ENCODE peak calls at places on chromosomes 16 and 17, in four cellular contexts. U is H1, A is K562, W is HepG2. E is an unnamed sample.
A peak's percentile ranks its signal among the peaks of the same experiment; 100 is the strongest.

GRCh38 chr17:42200702-42201101 is 6.4 kb upstream of the GHDC start:
- DNase-seq in A (no peak), W (no peak), U (no peak), E (no peak)

GRCh38 chr17:40864661-40865380 is 2.2 kb downstream of the KRT12 start:
- DNase-seq in W (peak; percentile 20), U (no peak), A (no peak), E (no peak)

GRCh38 chr16:63890072-63890471 is 1231.8 kb downstream of the CDH11 start:
- DNase-seq in U (no peak), W (no peak), A (no peak), E (no peak)

GRCh38 chr17:82696916-82697807 is 1.3 kb downstream of the RAB40B start:
- DNase-seq in A (no peak), U (no peak), W (no peak), E (no peak)

GRCh38 chr17:50533720-50534148 is 1.2 kb downstream of the EPN3 start:
- DNase-seq in A (no peak), W (no peak), U (no peak), E (no peak)

GRCh38 chr17:79141578-79142338 is 67.1 kb downstream of the ENGASE start:
- DNase-seq in A (no peak), U (no peak), W (no peak), E (no peak)

GRCh38 chr16:56606071-56606687 is 2.2 kb upstream of the MT2A start:
- DNase-seq in A (no peak), W (no peak), U (no peak), E (no peak)

GRCh38 chr16:80460004-80460403 is 80.8 kb upstream of the DYNLRB2 start:
- DNase-seq in U (no peak), A (no peak), W (no peak), E (no peak)

GRCh38 chr17:80124351-80124981 is 22.5 kb downstream of the EIF4A3 start:
- DNase-seq in A (no peak), U (peak; percentile 51), W (peak; percentile 75), E (no peak)

GRCh38 chr17:9824094-9824493 is 1.6 kb upstream of the GLP2R start:
- DNase-seq in U (no peak), W (no peak), A (peak; percentile 11), E (no peak)

GRCh38 chr16:49788936-49789335 is 67.0 kb downstream of the ZNF423 start:
- DNase-seq in A (no peak), U (no peak), W (no peak), E (no peak)

GRCh38 chr16:47732122-47732805 is 271.1 kb downstream of the PHKB start:
- DNase-seq in W (no peak), U (peak; percentile 13), A (no peak), E (no peak)

GRCh38 chr17:9905078-9905415 is at the start of gene RCVRN:
- DNase-seq in A (no peak), W (no peak), U (no peak), E (no peak)

GRCh38 chr16:80997139-80997798 is 9.4 kb downstream of the CMC2 start:
- DNase-seq in W (peak; percentile 83), A (no peak), U (no peak), E (peak; percentile 66)

GRCh38 chr16:48133455-48134226 is 22.2 kb downstream of the ABCC12 start:
- DNase-seq in A (no peak), U (no peak), W (no peak), E (no peak)

GRCh38 chr17:4332296-4332970 is 34.0 kb downstream of the UBE2G1 start:
- DNase-seq in U (no peak), A (no peak), W (no peak), E (no peak)

GRCh38 chr17:416293-417206 is 63.9 kb upstream of the RPH3AL start:
- DNase-seq in U (no peak), A (no peak), W (no peak), E (peak; percentile 85)

GRCh38 chr17:74437702-74438101 is 5.8 kb downstream of the GPRC5C start:
- DNase-seq in W (no peak), U (no peak), A (peak; percentile 62), E (no peak)

GRCh38 chr17:17412331-17412730 is 64.5 kb upstream of the MED9 start:
- DNase-seq in W (no peak), A (no peak), U (no peak), E (no peak)

GRCh38 chr17:63434951-63435571 is 11.0 kb downstream of the CYB561 start:
- DNase-seq in W (no peak), A (no peak), U (no peak), E (no peak)

GRCh38 chr16:57277586-57277985 is 6.9 kb downstream of the PLLP start:
- DNase-seq in U (no peak), W (no peak), A (no peak), E (no peak)

GRCh38 chr17:75634376-75634740 is 1.1 kb downstream of the SMIM5 start:
- DNase-seq in A (no peak), W (no peak), U (no peak), E (no peak)
- TF ChIP-seq ZNF274 in A (no peak), W (no peak), U (no peak), E (no peak)

DNA sequence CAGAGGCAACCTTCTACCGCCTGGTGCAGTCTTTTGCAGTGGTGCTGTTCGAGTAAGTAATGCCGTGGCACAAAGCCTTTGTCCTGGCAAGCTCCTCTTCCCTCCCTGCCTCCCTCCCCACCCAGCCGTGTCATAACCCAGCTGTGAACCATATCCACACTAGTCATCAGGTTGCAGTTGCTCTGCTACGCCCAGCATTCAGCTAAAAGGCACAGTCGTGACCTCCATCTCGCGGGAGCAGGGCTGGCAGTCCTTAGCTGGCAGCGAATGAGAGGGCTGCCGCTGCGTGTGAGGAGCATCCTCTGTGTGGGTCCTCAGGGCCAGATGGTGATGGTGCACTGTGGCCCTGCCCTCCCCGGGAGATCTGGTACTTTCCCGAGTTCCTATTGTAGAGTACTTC is 39.3 kb downstream of the CIBAR2 start:
- DNase-seq in A (no peak), U (no peak), W (no peak), E (no peak)
- TF ChIP-seq POLR2AphosphoS5 in A (no peak), U (no peak), W (no peak), E (no peak)

GRCh38 chr16:2151188-2152091 is 3.0 kb downstream of the RAB26 start:
- DNase-seq in U (no peak), W (no peak), A (no peak), E (no peak)

GRCh38 chr16:2154533-2155090 is 970 bp upstream of the TRAF7 start:
- DNase-seq in A (no peak), U (no peak), W (no peak), E (no peak)

GRCh38 chr16:2155091-2156024 is at the start of gene TRAF7:
- DNase-seq in A (peak; percentile 93), U (peak; percentile 99), W (peak; percentile 100), E (peak; percentile 100)

GRCh38 chr16:2150418-2151187 is 2.2 kb downstream of the RAB26 start:
- DNase-seq in U (peak; percentile 80), A (no peak), W (peak; percentile 68), E (no peak)

GRCh38 chr16:2152695-2153506 is 2.7 kb upstream of the TRAF7 start:
- DNase-seq in A (peak; percentile 43), W (peak; percentile 38), U (no peak), E (no peak)
- TF ChIP-seq KDM1A in A (no peak), W (no peak), U (no peak), E (no peak)

GRCh38 chr16:495127-495748 is 32.3 kb upstream of the CAPN15 start:
- DNase-seq in A (peak; percentile 54), U (peak; percentile 41), W (peak; percentile 59), E (no peak)
- TF ChIP-seq ZNF274 in A (no peak), U (no peak), W (no peak), E (no peak)